ENCODE peak calls at places on chromosomes 1 and 21, in five cellular contexts. One of them, this sample, is unnamed.

GRCh38 chr1:165893507-165893906 is 66.1 kb downstream of the UCK2 start:
- DNase-seq in germinal center: no peak
- DNase-seq in Calu3: no peak
- DNase-seq in tibial artery: no peak
- DNase-seq in NCI-H2081: no peak
- DNase-seq in this sample: no peak

GRCh38 chr1:67004176-67004575 is 49.8 kb downstream of the SLC35D1 start:
- DNase-seq in germinal center: no peak
- DNase-seq in Calu3: no peak
- DNase-seq in tibial artery: no peak
- DNase-seq in NCI-H2081: peak
- DNase-seq in this sample: no peak

GRCh38 chr1:227447531-227447990 is 115.8 kb upstream of the ZNF678 start:
- DNase-seq in germinal center: no peak
- DNase-seq in Calu3: peak
- DNase-seq in tibial artery: peak
- DNase-seq in NCI-H2081: no peak
- DNase-seq in this sample: no peak

GRCh38 chr21:41871302-41872030 is 7.7 kb downstream of the PRDM15 start:
- DNase-seq in germinal center: no peak
- DNase-seq in Calu3: no peak
- DNase-seq in tibial artery: no peak
- DNase-seq in NCI-H2081: no peak
- DNase-seq in this sample: no peak

GRCh38 chr1:17643861-17644703 is 104.6 kb downstream of the ARHGEF10L start:
- DNase-seq in germinal center: no peak
- DNase-seq in Calu3: no peak
- DNase-seq in tibial artery: no peak
- DNase-seq in NCI-H2081: no peak
- DNase-seq in this sample: no peak

GRCh38 chr1:2520806-2521205 is 5.6 kb downstream of the PANK4 start:
- DNase-seq in germinal center: no peak
- DNase-seq in Calu3: no peak
- DNase-seq in tibial artery: no peak
- DNase-seq in NCI-H2081: no peak
- DNase-seq in this sample: no peak

GRCh38 chr1:179287456-179287855 is 6.1 kb upstream of the SOAT1 start:
- DNase-seq in germinal center: no peak
- DNase-seq in Calu3: no peak
- DNase-seq in tibial artery: no peak
- DNase-seq in NCI-H2081: no peak
- DNase-seq in this sample: no peak

GRCh38 chr21:15063081-15063820 is 1.5 kb downstream of the NRIP1 start:
- DNase-seq in germinal center: no peak
- DNase-seq in Calu3: no peak
- DNase-seq in tibial artery: no peak
- DNase-seq in NCI-H2081: no peak
- DNase-seq in this sample: no peak

GRCh38 chr1:40606978-40607377 is 58.5 kb downstream of the RIMS3 start:
- DNase-seq in germinal center: no peak
- DNase-seq in Calu3: no peak
- DNase-seq in tibial artery: no peak
- DNase-seq in NCI-H2081: no peak
- DNase-seq in this sample: no peak

GRCh38 chr1:224733021-224733911 is 117.1 kb downstream of the CNIH3 start:
- DNase-seq in germinal center: no peak
- DNase-seq in Calu3: peak
- DNase-seq in tibial artery: no peak
- DNase-seq in NCI-H2081: no peak
- DNase-seq in this sample: no peak

GRCh38 chr1:15617874-15618684 is 821 bp downstream of the DDI2 start:
- DNase-seq in germinal center: peak
- DNase-seq in Calu3: peak
- DNase-seq in tibial artery: peak
- DNase-seq in NCI-H2081: no peak
- DNase-seq in this sample: peak

GRCh38 chr1:173420330-173420806 is 56.8 kb upstream of the PRDX6 start:
- DNase-seq in germinal center: no peak
- DNase-seq in Calu3: peak
- DNase-seq in tibial artery: peak
- DNase-seq in NCI-H2081: peak
- DNase-seq in this sample: peak

GRCh38 chr1:155083865-155084721 is 5.5 kb downstream of the EFNA3 start:
- DNase-seq in germinal center: no peak
- DNase-seq in Calu3: peak
- DNase-seq in tibial artery: no peak
- DNase-seq in NCI-H2081: peak
- DNase-seq in this sample: peak

GRCh38 chr1:169753549-169753948 is 19.7 kb upstream of the SELE start:
- DNase-seq in germinal center: no peak
- DNase-seq in Calu3: no peak
- DNase-seq in tibial artery: no peak
- DNase-seq in NCI-H2081: no peak
- DNase-seq in this sample: no peak

GRCh38 chr1:205374205-205375078 is 17.7 kb upstream of the KLHDC8A start:
- DNase-seq in germinal center: no peak
- DNase-seq in Calu3: no peak
- DNase-seq in tibial artery: no peak
- DNase-seq in NCI-H2081: no peak
- DNase-seq in this sample: no peak